ENCODE peak calls at places on chromosomes 12 and 14, in eight cellular contexts. O is substantia nigra, B is T1000, Z is germinal center, N is anterior cingulate cortex, T is Karpas-422, V is adipocyte, L is astrocyte of the cerebellum. M is an unnamed sample.

GRCh38 chr14:87944987-87945604 is 47.9 kb downstream of the GALC start:
- DNase-seq in O (no peak), B (no peak), Z (peak), N (no peak), T (peak), V (peak), L (peak), M (peak)

GRCh38 chr12:88111074-88111652 is 30.7 kb downstream of the CEP290 start:
- DNase-seq in O (no peak), B (no peak), Z (no peak), N (no peak), T (peak), V (peak), L (peak), M (peak)

GRCh38 chr14:59582845-59583509 is 6.4 kb upstream of the CCDC175 start:
- DNase-seq in O (no peak), B (no peak), Z (no peak), N (no peak), T (no peak), V (no peak), L (no peak), M (no peak)

GRCh38 chr12:57840701-57841100 is 5.8 kb downstream of the CTDSP2 start:
- DNase-seq in O (no peak), B (no peak), Z (no peak), N (no peak), T (no peak), V (peak), L (no peak), M (no peak)

GRCh38 chr12:63940295-63940997 is 95.9 kb downstream of the SRGAP1 start:
- DNase-seq in O (no peak), B (no peak), Z (no peak), N (peak), T (no peak), V (no peak), L (no peak), M (no peak)

GRCh38 chr14:63852271-63852816 is 460 bp upstream of the SYNE2 start:
- DNase-seq in O (no peak), B (no peak), Z (peak), N (no peak), T (peak), V (peak), L (no peak), M (no peak)

GRCh38 chr14:92846162-92846897 is 52.2 kb downstream of the GOLGA5 start:
- DNase-seq in O (no peak), B (no peak), Z (no peak), N (no peak), T (no peak), V (peak), L (no peak), M (no peak)

GRCh38 chr12:126404293-126404851 is 1339.1 kb downstream of the AACS start:
- DNase-seq in O (no peak), B (no peak), Z (no peak), N (no peak), T (no peak), V (no peak), L (no peak), M (no peak)

GRCh38 chr14:90671382-90671781 is 144.8 kb downstream of the TTC7B start:
- DNase-seq in O (no peak), B (no peak), Z (peak), N (no peak), T (no peak), V (no peak), L (no peak), M (peak)

GRCh38 chr12:108091351-108091750 is 37.7 kb upstream of the WSCD2 start:
- DNase-seq in O (no peak), B (no peak), Z (no peak), N (no peak), T (no peak), V (no peak), L (no peak), M (no peak)

GRCh38 chr14:70832536-70833305 is 23.4 kb upstream of the MAP3K9 start:
- DNase-seq in O (no peak), B (no peak), Z (no peak), N (no peak), T (no peak), V (no peak), L (no peak), M (no peak)

GRCh38 chr12:31859232-31859977 is 99.8 kb upstream of the RESF1 start:
- DNase-seq in O (no peak), B (no peak), Z (peak), N (no peak), T (no peak), V (no peak), L (no peak), M (no peak)

GRCh38 chr12:227923-228845 is 14.2 kb upstream of the SLC6A12 start:
- DNase-seq in O (no peak), B (no peak), Z (no peak), N (no peak), T (no peak), V (no peak), L (no peak), M (no peak)

GRCh38 chr14:99356031-99356430 is 84.0 kb upstream of the BCL11B start:
- DNase-seq in O (no peak), B (no peak), Z (no peak), N (no peak), T (no peak), V (no peak), L (no peak), M (no peak)

GRCh38 chr12:62817556-62818271 is 117.2 kb downstream of the PPM1H start:
- DNase-seq in O (no peak), B (no peak), Z (no peak), N (peak), T (no peak), V (peak), L (peak), M (no peak)

GRCh38 chr14:72104011-72104613 is 171.9 kb downstream of the RGS6 start:
- DNase-seq in O (no peak), B (no peak), Z (peak), N (no peak), T (peak), V (peak), L (no peak), M (peak)

GRCh38 chr14:70268760-70269159 is 80.0 kb upstream of the SLC8A3 start:
- DNase-seq in O (no peak), B (no peak), Z (no peak), N (no peak), T (no peak), V (no peak), L (no peak), M (no peak)

GRCh38 chr14:88848571-88848970 is 24.1 kb downstream of the TTC8 start:
- DNase-seq in O (no peak), B (no peak), Z (no peak), N (no peak), T (no peak), V (no peak), L (no peak), M (no peak)

GRCh38 chr12:630656-631632 is 32.3 kb downstream of the NINJ2 start:
- DNase-seq in O (no peak), B (no peak), Z (peak), N (peak), T (peak), V (no peak), L (no peak), M (peak)

GRCh38 chr14:66365388-66365787 is 120.8 kb upstream of the CCDC196 start:
- DNase-seq in O (no peak), B (no peak), Z (peak), N (no peak), T (no peak), V (no peak), L (no peak), M (no peak)

GRCh38 chr12:116955382-116956021 is 44.8 kb downstream of the FBXW8 start:
- DNase-seq in O (no peak), B (no peak), Z (peak), N (no peak), T (peak), V (peak), L (no peak), M (peak)

GRCh38 chr12:12628013-12628412 is 16.3 kb downstream of the CREBL2 start:
- DNase-seq in O (no peak), B (no peak), Z (no peak), N (no peak), T (no peak), V (peak), L (no peak), M (no peak)

GRCh38 chr14:91117960-91118359 is 4.1 kb downstream of the DGLUCY start:
- DNase-seq in O (no peak), B (no peak), Z (no peak), N (no peak), T (no peak), V (no peak), L (no peak), M (no peak)

GRCh38 chr12:70338531-70338930 is 27.6 kb upstream of the KCNMB4 start:
- DNase-seq in O (no peak), B (no peak), Z (no peak), N (no peak), T (no peak), V (peak), L (no peak), M (no peak)

GRCh38 chr14:93073833-93074769 is 41.6 kb downstream of the ITPK1 start:
- DNase-seq in O (no peak), B (no peak), Z (no peak), N (peak), T (no peak), V (peak), L (no peak), M (no peak)

GRCh38 chr14:104078031-104078455 is 7.5 kb upstream of the ASPG start:
- DNase-seq in O (no peak), B (peak), Z (peak), N (peak), T (peak), V (peak), L (peak), M (peak)

GRCh38 chr12:27780612-27781408 is 774 bp upstream of the MANSC4 start:
- DNase-seq in O (peak), B (no peak), Z (peak), N (peak), T (peak), V (peak), L (no peak), M (peak)

GRCh38 chr12:14185441-14186192 is 179.9 kb upstream of the ATF7IP start:
- DNase-seq in O (no peak), B (no peak), Z (peak), N (no peak), T (peak), V (peak), L (peak), M (peak)

GRCh38 chr14:61477845-61478438 is 156.6 kb downstream of the PRKCH start:
- DNase-seq in O (no peak), B (no peak), Z (no peak), N (peak), T (peak), V (peak), L (no peak), M (peak)

GRCh38 chr12:25970082-25970481 is 11.6 kb downstream of the RASSF8 start:
- DNase-seq in O (no peak), B (no peak), Z (no peak), N (no peak), T (no peak), V (no peak), L (no peak), M (no peak)

GRCh38 chr14:61620130-61620946 is 75.0 kb upstream of the HIF1A start:
- DNase-seq in O (no peak), B (no peak), Z (no peak), N (no peak), T (no peak), V (peak), L (peak), M (no peak)

GRCh38 chr12:843609-844008 is 91.2 kb downstream of the WNK1 start:
- DNase-seq in O (no peak), B (no peak), Z (no peak), N (no peak), T (no peak), V (peak), L (no peak), M (no peak)

GRCh38 chr12:49838973-49839633 is 3.8 kb downstream of the BCDIN3D start:
- DNase-seq in O (no peak), B (no peak), Z (peak), N (no peak), T (peak), V (peak), L (no peak), M (peak)

GRCh38 chr12:132385923-132386751 is 56.7 kb upstream of the GALNT9 start:
- DNase-seq in O (no peak), B (no peak), Z (no peak), N (no peak), T (no peak), V (no peak), L (no peak), M (no peak)

GRCh38 chr12:94336201-94336915 is 123.3 kb downstream of the CEP83 start:
- DNase-seq in O (no peak), B (no peak), Z (no peak), N (no peak), T (no peak), V (peak), L (no peak), M (no peak)

GRCh38 chr14:52117433-52117832 is 48.6 kb upstream of the NID2 start:
- DNase-seq in O (no peak), B (no peak), Z (no peak), N (no peak), T (no peak), V (no peak), L (no peak), M (no peak)

GRCh38 chr12:26768611-26769603 is 64.1 kb downstream of the ITPR2 start:
- DNase-seq in O (no peak), B (no peak), Z (no peak), N (no peak), T (no peak), V (no peak), L (no peak), M (peak)

GRCh38 chr12:2998789-2999264 is 39.6 kb downstream of the TEAD4 start:
- DNase-seq in O (no peak), B (peak), Z (no peak), N (no peak), T (no peak), V (peak), L (peak), M (no peak)

M was measured in NAMALWA.